ENCODE peak calls at places on chromosomes 6 and 20, in four cellular contexts. A, Q, R and P are unnamed samples.

GRCh38 chr6:71205336-71205956 is 83.2 kb upstream of the OGFRL1 start:
- DNase-seq in A (no peak), Q (no peak), R (no peak), P (no peak)

GRCh38 chr6:1538348-1538747 is 71.4 kb upstream of the FOXC1 start:
- DNase-seq in A (no peak), Q (no peak), R (no peak), P (no peak)

GRCh38 chr6:44530910-44531234 is 143.4 kb downstream of the CDC5L start:
- DNase-seq in A (no peak), Q (no peak), R (no peak), P (no peak)

GRCh38 chr6:114100421-114100820 is 129.5 kb upstream of the HDAC2 start:
- DNase-seq in A (no peak), Q (no peak), R (no peak), P (no peak)

GRCh38 chr6:19827903-19828302 is 9.3 kb upstream of the ID4 start:
- DNase-seq in A (no peak), Q (no peak), R (no peak), P (no peak)

GRCh38 chr20:43040427-43040826 is 149.3 kb downstream of the PTPRT start:
- DNase-seq in A (peak), Q (no peak), R (peak), P (no peak)

GRCh38 chr6:36627141-36627540 is 33.0 kb downstream of the SRSF3 start:
- DNase-seq in A (no peak), Q (no peak), R (no peak), P (no peak)

GRCh38 chr6:147141690-147142308 is 62.4 kb upstream of the STXBP5 start:
- DNase-seq in A (peak), Q (no peak), R (no peak), P (no peak)

GRCh38 chr20:55446301-55446700 is 559.0 kb downstream of the CBLN4 start:
- DNase-seq in A (no peak), Q (no peak), R (no peak), P (no peak)

GRCh38 chr6:33691456-33692077 is 19.9 kb downstream of the UQCC2 start:
- DNase-seq in A (no peak), Q (no peak), R (no peak), P (no peak)

GRCh38 chr20:64161595-64162238 is 2.5 kb upstream of the MYT1 start:
- DNase-seq in A (peak), Q (peak), R (peak), P (no peak)

GRCh38 chr20:63913768-63914167 is 18.8 kb downstream of the DNAJC5 start:
- DNase-seq in A (no peak), Q (no peak), R (no peak), P (no peak)

GRCh38 chr6:101458341-101458740 is 64.8 kb downstream of the GRIK2 start:
- DNase-seq in A (no peak), Q (no peak), R (no peak), P (no peak)

GRCh38 chr6:72622094-72622540 is 253 bp downstream of the KCNQ5 start:
- DNase-seq in A (peak), Q (no peak), R (peak), P (no peak)

GRCh38 chr6:37105782-37106137 is 64.2 kb upstream of the PIM1 start:
- DNase-seq in A (no peak), Q (no peak), R (no peak), P (no peak)

GRCh38 chr20:54223751-54224150 is 15.9 kb downstream of the PFDN4 start:
- DNase-seq in A (no peak), Q (no peak), R (no peak), P (no peak)

GRCh38 chr6:55433446-55434130 is 106.3 kb downstream of the GFRAL start:
- DNase-seq in A (no peak), Q (no peak), R (no peak), P (no peak)

GRCh38 chr20:2431185-2431584 is 39.4 kb downstream of the SNRPB start:
- DNase-seq in A (no peak), Q (no peak), R (no peak), P (no peak)

GRCh38 chr6:166525567-166525966 is 60.9 kb downstream of the RAMACL start:
- DNase-seq in A (no peak), Q (no peak), R (no peak), P (no peak)

GRCh38 chr6:166516256-166516655 is 70.2 kb downstream of the RAMACL start:
- DNase-seq in A (no peak), Q (no peak), R (no peak), P (no peak)

GRCh38 chr6:166526937-166527336 is 59.5 kb downstream of the RAMACL start:
- DNase-seq in A (no peak), Q (no peak), R (no peak), P (no peak)

GRCh38 chr6:166523782-166524569 is 62.5 kb downstream of the RAMACL start:
- DNase-seq in A (no peak), Q (no peak), R (no peak), P (no peak)

DNA sequence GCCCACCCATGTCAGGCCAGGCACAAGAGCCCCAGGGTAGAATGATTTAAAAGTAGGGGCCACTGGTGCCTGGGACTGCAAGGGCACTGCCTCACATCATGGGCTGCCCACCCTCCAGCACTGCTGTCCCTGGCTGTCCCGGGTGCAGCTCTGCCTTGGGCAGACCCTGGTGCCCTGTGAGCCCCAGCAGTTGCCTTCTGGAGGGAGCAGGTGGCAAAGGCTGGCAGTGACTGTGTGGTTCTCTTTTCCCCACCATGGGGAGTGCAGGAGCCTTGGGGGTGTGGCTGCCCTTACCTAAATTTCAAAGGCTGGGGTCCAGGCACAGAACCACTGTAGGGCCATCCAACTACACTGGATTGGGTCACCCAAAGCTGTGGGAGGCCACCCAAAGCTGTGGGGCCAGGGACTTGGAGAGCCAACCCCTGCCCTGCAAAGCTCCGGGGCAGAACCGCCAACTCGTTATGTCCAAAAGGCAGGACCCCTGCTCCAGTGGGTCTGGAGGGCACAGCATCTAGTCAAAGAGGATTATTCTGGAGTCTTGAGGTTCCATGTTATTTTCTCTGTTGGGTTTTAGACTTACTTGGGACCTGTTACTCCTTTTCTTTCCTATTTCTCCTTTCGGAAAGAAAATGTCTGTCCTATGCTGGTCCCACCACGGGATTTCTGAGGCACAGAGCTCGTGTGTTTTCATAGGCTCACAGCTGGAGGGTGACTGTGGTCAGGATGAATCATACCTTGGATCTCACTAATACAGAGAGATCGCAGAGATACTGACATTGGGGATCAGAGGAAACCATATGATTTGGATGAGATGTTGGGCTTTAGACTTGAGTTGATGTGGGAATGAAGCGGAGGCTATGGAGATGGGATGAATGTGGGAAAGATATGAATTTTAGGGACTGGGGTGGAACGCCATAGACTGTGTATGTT is 65.3 kb downstream of the RAMACL start:
- DNase-seq in A (no peak), Q (no peak), R (no peak), P (no peak)
- TF ChIP-seq SPI1 in A (no peak), Q (no peak), R (no peak), P (no peak)

GRCh38 chr6:116426551-116426950 is 34.6 kb upstream of the CALHM6 start:
- DNase-seq in A (no peak), Q (no peak), R (no peak), P (no peak)

GRCh38 chr6:116420341-116420740 is 40.8 kb upstream of the CALHM6 start:
- DNase-seq in A (no peak), Q (no peak), R (no peak), P (no peak)

GRCh38 chr6:116422238-116422637 is 38.9 kb upstream of the CALHM6 start:
- DNase-seq in A (no peak), Q (no peak), R (no peak), P (no peak)

GRCh38 chr6:116419069-116419468 is 42.1 kb upstream of the CALHM6 start:
- DNase-seq in A (no peak), Q (no peak), R (no peak), P (no peak)

DNA sequence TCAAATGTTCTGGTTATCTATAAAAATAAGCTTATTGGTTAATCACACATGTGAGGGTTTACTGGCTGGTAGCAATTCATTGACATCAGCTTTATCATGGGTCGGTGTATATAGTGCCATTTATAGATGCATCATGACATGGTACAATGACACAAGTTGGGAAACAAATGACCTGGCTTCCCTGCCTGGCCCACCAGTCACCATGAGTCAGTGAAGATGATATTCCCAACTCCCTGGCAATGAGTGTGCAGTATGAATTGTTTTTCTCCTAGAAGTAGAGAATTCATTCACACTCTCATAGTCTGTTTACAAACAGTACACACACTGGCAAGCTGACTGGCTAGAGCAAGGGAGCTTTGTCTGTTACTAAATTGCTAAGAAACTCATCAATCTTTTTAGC is 37.2 kb upstream of the CALHM6 start:
- DNase-seq in A (no peak), Q (no peak), R (no peak), P (no peak)
- TF ChIP-seq SPI1 in A (no peak), Q (no peak), R (no peak), P (no peak)

GRCh38 chr6:35489066-35489465 is 7.8 kb downstream of the TEAD3 start:
- DNase-seq in A (no peak), Q (no peak), R (no peak), P (no peak)

GRCh38 chr6:35489995-35490791 is 6.7 kb downstream of the TEAD3 start:
- DNase-seq in A (peak), Q (no peak), R (no peak), P (no peak)

GRCh38 chr6:35492664-35493284 is 4.1 kb downstream of the TEAD3 start:
- DNase-seq in A (no peak), Q (no peak), R (peak), P (no peak)

GRCh38 chr6:35491558-35492541 is 5.0 kb downstream of the TEAD3 start:
- DNase-seq in A (no peak), Q (no peak), R (no peak), P (no peak)

GRCh38 chr6:35490821-35491557 is 5.9 kb downstream of the TEAD3 start:
- DNase-seq in A (no peak), Q (no peak), R (no peak), P (no peak)
- TF ChIP-seq SPI1 in A (no peak), Q (no peak), R (no peak), P (no peak)

DNA sequence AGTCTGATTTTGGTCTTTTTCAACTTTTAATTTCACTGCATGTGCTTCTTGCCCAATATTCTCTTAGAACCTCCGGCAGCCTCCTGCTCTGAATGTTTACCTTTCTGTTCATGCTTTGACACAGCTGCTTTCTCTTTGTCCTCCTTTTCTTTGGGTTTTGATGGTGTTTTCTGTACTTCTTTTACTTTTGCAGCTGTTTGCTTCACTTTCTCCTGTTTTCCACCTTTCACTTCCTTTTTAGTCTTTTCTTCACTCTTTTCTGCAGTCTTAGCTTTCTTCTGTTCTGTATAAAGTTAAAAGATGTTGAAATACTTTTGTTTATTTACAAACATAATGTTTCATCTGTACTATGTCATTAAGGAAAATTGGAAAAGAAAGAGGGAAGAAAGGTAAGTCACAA is 133.1 kb downstream of the TRDN start:
- DNase-seq in A (no peak), Q (no peak), R (no peak), P (no peak)
- TF ChIP-seq SPI1 in A (no peak), Q (no peak), R (no peak), P (no peak)

GRCh38 chr6:129670634-129671033 is 39.3 kb downstream of the ARHGAP18 start:
- DNase-seq in A (no peak), Q (no peak), R (no peak), P (no peak)

GRCh38 chr6:129667034-129667433 is 42.9 kb downstream of the ARHGAP18 start:
- DNase-seq in A (no peak), Q (no peak), R (no peak), P (no peak)

GRCh38 chr6:129671442-129672344 is 38.3 kb downstream of the ARHGAP18 start:
- DNase-seq in A (peak), Q (no peak), R (peak), P (peak)

GRCh38 chr6:129665555-129665954 is 44.4 kb downstream of the ARHGAP18 start:
- DNase-seq in A (no peak), Q (no peak), R (no peak), P (no peak)

DNA sequence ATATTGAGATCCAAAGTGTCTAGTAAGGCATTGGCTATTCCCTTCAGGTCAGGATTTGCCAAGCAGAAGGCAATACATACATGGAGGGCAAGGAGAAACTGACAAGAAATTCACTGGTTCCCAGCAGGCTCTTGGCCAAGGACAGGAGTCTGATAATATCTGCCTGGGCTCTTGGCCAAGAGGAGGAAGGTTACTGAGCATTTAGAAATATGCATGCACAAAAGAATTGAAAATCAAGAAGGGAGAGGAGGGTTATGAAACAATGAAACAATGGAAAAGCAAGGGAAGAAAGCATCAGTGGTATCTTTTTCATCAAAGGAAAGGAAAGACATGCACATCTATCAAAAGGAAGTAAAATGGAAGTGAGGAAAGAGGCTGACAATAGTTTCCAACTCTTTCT is 42.4 kb downstream of the ARHGAP18 start:
- DNase-seq in A (peak), Q (no peak), R (no peak), P (no peak)
- TF ChIP-seq SPI1 in A (no peak), Q (no peak), R (no peak), P (no peak)

GRCh38 chr6:157151989-157152388 is 171.3 kb downstream of the TMEM242 start:
- DNase-seq in A (no peak), Q (no peak), R (no peak), P (no peak)
- TF ChIP-seq SPI1 in A (no peak), Q (no peak), R (no peak), P (no peak)

DNA sequence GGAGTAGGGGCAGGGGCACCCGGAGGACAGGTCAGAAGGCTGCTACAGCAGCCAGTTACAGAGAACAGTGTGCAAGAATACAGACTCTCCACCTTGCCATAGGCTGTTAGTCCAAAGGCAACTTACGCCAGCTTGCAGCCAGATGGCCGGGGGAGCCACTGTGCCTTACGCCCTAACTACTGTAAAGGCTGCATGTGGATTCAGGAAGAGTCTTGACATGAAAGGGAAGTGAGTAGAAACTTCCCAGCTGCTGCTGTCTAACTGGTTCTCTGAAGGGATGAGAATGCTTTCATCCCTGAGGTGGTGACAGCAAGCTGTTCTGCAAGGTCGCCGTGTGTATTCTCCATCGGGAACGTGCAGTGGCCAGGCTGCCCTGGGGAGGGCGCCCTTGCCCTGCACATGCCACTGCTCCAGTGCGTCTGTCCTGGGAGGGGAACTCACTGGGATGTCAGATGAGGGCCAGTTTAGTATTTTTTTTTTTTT is 46.1 kb downstream of the LYRM4 start:
- DNase-seq in A (peak), Q (no peak), R (peak), P (no peak)
- TF ChIP-seq SPI1 in A (peak), Q (no peak), R (peak), P (no peak)